ENCODE peak calls at places on chromosomes 16 and 17, in four cellular contexts. X, E, H and F are unnamed samples.

GRCh38 chr17:68248199-68248825 is 469 bp downstream of the AMZ2 start:
- DNase-seq in X (no peak), E (peak; percentile 86), H (no peak), F (no peak)

GRCh38 chr17:13003454-13003851 is 14.4 kb downstream of the ELAC2 start:
- DNase-seq in X (no peak), E (no peak), H (no peak), F (no peak)

GRCh38 chr17:57609878-57610270 is 135.2 kb downstream of the CCDC182 start:
- DNase-seq in X (no peak), E (no peak), H (no peak), F (no peak)

GRCh38 chr16:3401719-3402397 is 843 bp downstream of the ZNF174 start:
- DNase-seq in X (no peak), E (no peak), H (no peak), F (no peak)

GRCh38 chr16:87627542-87628245 is 25.4 kb downstream of the JPH3 start:
- DNase-seq in X (no peak), E (no peak), H (no peak), F (no peak)

GRCh38 chr16:54296543-54296942 is 10.0 kb upstream of the IRX3 start:
- DNase-seq in X (no peak), E (no peak), H (no peak), F (no peak)

GRCh38 chr17:40727447-40728231 is 24.1 kb upstream of the KRT24 start:
- DNase-seq in X (no peak), E (no peak), H (no peak), F (no peak)

GRCh38 chr17:29597361-29598172 is 4.6 kb downstream of the ANKRD13B start:
- DNase-seq in X (no peak), E (no peak), H (no peak), F (no peak)

GRCh38 chr16:85729907-85730465 is 20.9 kb downstream of the C16orf74 start:
- DNase-seq in X (no peak), E (no peak), H (no peak), F (no peak)

GRCh38 chr17:52465407-52465806 is 306.9 kb upstream of the CA10 start:
- DNase-seq in X (no peak), E (no peak), H (no peak), F (no peak)

GRCh38 chr16:78122774-78123315 is 23.4 kb downstream of the WWOX start:
- DNase-seq in X (peak; percentile 61), E (no peak), H (no peak), F (peak; percentile 34)

GRCh38 chr17:39863918-39864746 is at the start of gene IKZF3:
- DNase-seq in X (peak; percentile 83), E (peak; percentile 61), H (peak; percentile 66), F (no peak)

GRCh38 chr17:7147772-7148171 is 31.4 kb downstream of the ASGR1 start:
- DNase-seq in X (no peak), E (no peak), H (no peak), F (no peak)

GRCh38 chr16:82562183-82562677 is 64.5 kb upstream of the CDH13 start:
- DNase-seq in X (no peak), E (no peak), H (no peak), F (no peak)
- H3K27ac ChIP-seq in X (no peak overlapping the region), E (no peak overlapping the region), H (no peak overlapping the region), F (no peak overlapping the region)

GRCh38 chr17:2904135-2904534 is 107.9 kb downstream of the RAP1GAP2 start:
- DNase-seq in X (no peak), E (no peak), H (no peak), F (peak; percentile 45)
- H3K27ac ChIP-seq in X (no peak overlapping the region), E (no peak overlapping the region), H (no peak overlapping the region), F (no peak overlapping the region)

GRCh38 chr17:10046786-10047609 is 141.9 kb upstream of the RCVRN start:
- DNase-seq in X (no peak), E (no peak), H (no peak), F (no peak)
- H3K27ac ChIP-seq in X (no peak overlapping the region), E (no peak overlapping the region), H (no peak overlapping the region), F (no peak overlapping the region)

DNA sequence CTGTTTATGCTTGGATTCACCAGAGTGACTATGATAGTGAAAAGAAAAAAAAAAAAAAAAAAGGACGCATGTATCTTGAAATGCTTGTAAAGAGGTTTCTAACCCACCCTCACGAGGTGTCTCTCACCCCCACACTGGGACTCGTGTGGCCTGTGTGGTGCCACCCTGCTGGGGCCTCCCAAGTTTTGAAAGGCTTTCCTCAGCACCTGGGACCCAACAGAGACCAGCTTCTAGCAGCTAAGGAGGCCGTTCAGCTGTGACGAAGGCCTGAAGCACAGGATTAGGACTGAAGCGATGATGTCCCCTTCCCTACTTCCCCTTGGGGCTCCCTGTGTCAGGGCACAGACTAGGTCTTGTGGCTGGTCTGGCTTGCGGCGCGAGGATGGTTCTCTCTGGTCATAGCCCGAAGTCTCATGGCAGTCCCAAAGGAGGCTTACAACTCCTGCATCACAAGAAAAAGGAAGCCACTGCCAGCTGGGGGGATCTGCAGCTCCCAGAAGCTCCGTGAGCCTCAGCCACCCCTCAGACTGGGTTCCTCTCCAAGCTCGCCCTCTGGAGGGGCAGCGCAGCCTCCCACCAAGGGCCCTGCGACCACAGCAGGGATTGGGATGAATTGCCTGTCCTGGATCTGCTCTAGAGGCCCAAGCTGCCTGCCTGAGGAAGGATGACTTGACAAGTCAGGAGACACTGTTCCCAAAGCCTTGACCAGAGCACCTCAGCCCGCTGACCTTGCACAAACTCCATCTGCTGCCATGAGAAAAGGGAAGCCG is 27.2 kb downstream of the STH start:
- DNase-seq in X (no peak), E (peak; percentile 75), H (no peak), F (no peak)
- H3K27ac ChIP-seq in X (no peak overlapping the region), E (no peak overlapping the region), H (peak overlapping the region; percentile 44), F (peak overlapping the region; percentile 24)

DNA sequence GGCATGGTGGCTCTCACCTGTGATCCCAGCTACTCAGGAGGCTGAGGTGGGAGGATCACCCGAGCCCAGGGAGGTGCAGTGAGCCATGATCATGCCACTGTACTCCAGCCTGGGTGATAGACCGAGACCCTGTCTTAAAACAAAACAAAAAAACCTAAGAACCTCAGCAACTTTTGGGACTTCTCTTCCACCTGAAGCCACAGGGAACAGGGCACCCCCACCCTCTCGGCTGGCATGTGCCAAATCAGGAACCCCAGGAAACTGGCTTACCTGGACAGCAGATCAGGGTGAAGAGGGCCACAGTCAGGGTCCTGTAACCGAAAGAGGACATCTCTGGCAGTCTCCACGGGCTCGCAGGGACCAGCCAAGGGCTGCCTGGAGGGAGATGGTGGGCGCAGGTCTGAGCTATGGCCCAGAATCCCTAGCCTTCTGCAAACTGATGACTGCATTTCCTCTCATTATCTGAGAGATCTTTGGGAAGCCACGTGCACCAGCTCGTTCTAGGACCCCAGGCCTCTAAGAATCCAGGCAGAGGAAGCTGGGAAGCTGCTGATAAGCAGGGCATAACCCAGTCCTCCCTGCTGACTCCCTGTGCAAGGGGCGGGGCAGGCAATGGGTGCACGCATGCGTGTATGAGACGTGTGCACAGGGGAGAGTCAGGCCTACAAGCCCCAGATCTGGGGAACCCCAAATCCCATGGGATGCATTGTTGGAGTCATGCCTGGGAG is 8.4 kb downstream of the PRR29 start:
- DNase-seq in X (no peak), E (peak; percentile 56), H (peak; percentile 81), F (no peak)
- H3K27ac ChIP-seq in X (no peak overlapping the region), E (no peak overlapping the region), H (peak overlapping the region; percentile 69), F (no peak overlapping the region)

GRCh38 chr16:22189473-22190168 is 16.5 kb upstream of the EEF2K start:
- DNase-seq in X (no peak), E (peak; percentile 79), H (peak; percentile 87), F (no peak)
- H3K27ac ChIP-seq in X (peak overlapping the region; percentile 95), E (peak overlapping the region; percentile 78), H (peak overlapping the region; percentile 90), F (peak overlapping the region; percentile 97)

DNA sequence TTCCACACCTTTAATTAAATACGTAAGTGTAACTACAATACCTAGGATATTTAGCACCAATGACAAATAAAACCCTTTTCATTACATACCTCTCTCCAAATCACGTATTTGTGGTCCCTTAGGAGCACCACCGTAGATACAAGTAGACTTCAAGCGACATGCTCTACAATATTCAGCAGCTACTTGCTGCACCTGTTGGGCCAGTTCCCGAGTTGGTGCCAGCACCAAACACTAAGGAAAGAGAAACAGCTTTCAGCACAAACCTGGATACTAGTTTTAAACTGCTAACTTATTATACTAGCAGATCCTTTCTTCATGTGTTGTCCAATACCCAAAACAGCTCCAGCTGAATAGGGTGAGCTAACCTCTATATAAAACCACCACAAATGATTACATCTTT is 2.7 kb downstream of the DDX5 start:
- DNase-seq in X (no peak), E (no peak), H (no peak), F (no peak)
- H3K27ac ChIP-seq in X (peak overlapping the region; percentile 98), E (no peak overlapping the region), H (peak overlapping the region; percentile 100), F (no peak overlapping the region)

DNA sequence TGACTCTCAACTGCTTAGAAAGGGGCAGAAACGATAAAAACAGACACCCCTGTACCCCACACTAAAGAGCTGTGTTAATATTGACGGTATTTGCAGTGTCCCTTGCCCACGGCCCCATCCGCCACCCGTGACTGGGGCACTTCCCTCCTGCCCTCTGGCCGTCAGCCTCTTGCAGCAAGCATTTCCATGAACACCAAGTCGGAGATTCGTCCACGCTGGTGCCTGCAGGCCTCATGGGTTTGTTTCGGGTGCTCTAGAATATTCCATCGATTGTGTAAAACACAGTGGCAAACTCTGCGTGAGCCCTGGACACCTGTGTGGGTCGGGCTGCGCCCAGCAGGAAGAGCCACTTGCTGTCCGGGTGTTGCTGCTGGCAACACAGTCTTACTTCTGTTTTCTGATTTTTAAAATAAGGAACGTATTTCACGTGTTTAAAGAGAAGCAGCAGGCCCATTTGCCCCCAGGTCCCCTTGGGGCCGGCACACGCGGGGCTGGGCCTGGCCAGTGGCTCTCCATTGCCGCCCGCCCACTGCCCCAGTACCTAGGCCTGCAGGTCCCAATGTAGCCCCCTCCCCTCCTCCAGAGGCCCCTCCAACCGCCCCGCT is 10.1 kb downstream of the CYBC1 start:
- DNase-seq in X (no peak), E (peak; percentile 73), H (no peak), F (no peak)
- H3K27ac ChIP-seq in X (no peak overlapping the region), E (no peak overlapping the region), H (peak overlapping the region; percentile 16), F (peak overlapping the region; percentile 82)

DNA sequence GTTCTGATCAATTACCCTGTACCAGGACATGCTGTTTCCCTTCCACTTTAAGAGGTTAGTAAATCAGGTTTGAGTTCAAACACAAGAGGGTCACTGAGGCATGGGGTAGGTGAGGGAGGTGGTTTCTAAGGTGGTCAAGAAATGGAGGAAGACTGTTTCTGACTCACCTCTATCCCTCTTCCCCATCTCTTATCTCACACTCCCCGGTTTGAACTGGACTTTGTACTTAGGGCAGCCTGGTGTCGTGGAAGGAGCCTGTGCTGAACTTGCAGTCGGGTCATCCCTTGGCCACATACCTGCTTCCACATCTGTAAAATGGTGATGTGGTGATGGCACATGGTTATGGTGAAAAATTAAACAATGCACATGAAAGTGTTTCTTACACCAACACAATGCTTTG is 17.2 kb upstream of the TMEM98 start:
- DNase-seq in X (no peak), E (no peak), H (no peak), F (no peak)
- H3K27ac ChIP-seq in X (no peak overlapping the region), E (no peak overlapping the region), H (no peak overlapping the region), F (no peak overlapping the region)

DNA sequence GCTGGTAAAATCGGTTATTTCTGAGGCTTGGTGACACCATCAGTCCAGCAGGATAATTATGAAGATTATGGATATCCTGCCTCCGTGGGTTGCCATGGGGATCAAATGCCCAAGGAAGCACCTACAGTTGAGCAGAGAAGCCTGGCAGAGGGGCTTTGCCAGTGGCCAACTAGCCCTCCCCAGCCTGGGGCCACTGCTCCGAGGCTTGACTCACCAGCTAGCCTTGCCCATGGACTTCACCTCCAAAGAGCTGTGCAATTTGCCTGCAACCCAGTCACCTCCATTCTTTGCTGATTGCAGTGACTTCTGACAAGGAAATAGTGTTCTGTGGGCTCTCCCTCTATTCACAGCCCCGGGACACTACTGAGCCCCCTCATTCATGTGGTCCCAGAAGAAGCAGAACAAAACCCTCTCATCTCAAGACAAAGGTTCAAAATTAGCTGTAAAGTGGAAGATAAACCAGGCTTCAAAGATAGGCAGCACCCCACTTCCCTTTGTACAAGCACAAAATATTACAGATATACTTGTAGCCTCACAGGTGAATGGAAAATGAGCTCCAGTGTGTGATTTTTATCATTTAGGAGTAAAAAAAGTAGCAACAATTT is 1.6 kb downstream of the PECAM1 start:
- DNase-seq in X (no peak), E (no peak), H (no peak), F (no peak)
- H3K27ac ChIP-seq in X (no peak overlapping the region), E (no peak overlapping the region), H (peak overlapping the region; percentile 67), F (peak overlapping the region; percentile 26)